ENCODE peak calls at places on chromosomes 13 and 19, in five cellular contexts. One of them, this sample, is unnamed.

GRCh38 chr19:33443638-33444195 is 70.2 kb downstream of the CEBPG start:
- DNase-seq in hepatocyte: no peak
- DNase-seq in cardiac muscle cell: no peak
- DNase-seq in GM12865: no peak
- DNase-seq in tibial artery: peak
- DNase-seq in this sample: no peak

GRCh38 chr13:72125561-72125960 is 258.6 kb upstream of the DACH1 start:
- DNase-seq in tibial artery: no peak
- DNase-seq in GM12865: no peak
- DNase-seq in hepatocyte: no peak
- DNase-seq in cardiac muscle cell: no peak
- DNase-seq in this sample: no peak

GRCh38 chr19:51002542-51003311 is 1.3 kb upstream of the KLK8 start:
- DNase-seq in hepatocyte: peak
- DNase-seq in GM12865: peak
- DNase-seq in cardiac muscle cell: peak
- DNase-seq in tibial artery: no peak
- DNase-seq in this sample: peak

GRCh38 chr13:98525452-98525851 is 51.5 kb downstream of the STK24 start:
- DNase-seq in cardiac muscle cell: no peak
- DNase-seq in tibial artery: no peak
- DNase-seq in GM12865: no peak
- DNase-seq in hepatocyte: no peak
- DNase-seq in this sample: no peak

GRCh38 chr13:59318320-59318930 is 845.3 kb downstream of the DIAPH3 start:
- DNase-seq in tibial artery: no peak
- DNase-seq in GM12865: peak
- DNase-seq in cardiac muscle cell: peak
- DNase-seq in hepatocyte: peak
- DNase-seq in this sample: peak

GRCh38 chr19:3606690-3607289 is at the start of gene TBXA2R:
- DNase-seq in cardiac muscle cell: peak
- DNase-seq in GM12865: no peak
- DNase-seq in tibial artery: peak
- DNase-seq in hepatocyte: peak
- DNase-seq in this sample: peak

GRCh38 chr19:18321729-18322091 is 1.2 kb downstream of the LSM4 start:
- DNase-seq in GM12865: peak
- DNase-seq in cardiac muscle cell: no peak
- DNase-seq in hepatocyte: no peak
- DNase-seq in tibial artery: no peak
- DNase-seq in this sample: no peak

GRCh38 chr13:21812192-21812626 is 141.3 kb downstream of the FGF9 start:
- DNase-seq in cardiac muscle cell: peak
- DNase-seq in GM12865: no peak
- DNase-seq in tibial artery: no peak
- DNase-seq in hepatocyte: peak
- DNase-seq in this sample: no peak

GRCh38 chr13:51834581-51835158 is 10.3 kb downstream of the TMEM272 start:
- DNase-seq in hepatocyte: no peak
- DNase-seq in tibial artery: no peak
- DNase-seq in cardiac muscle cell: no peak
- DNase-seq in GM12865: no peak
- DNase-seq in this sample: no peak

GRCh38 chr13:48539550-48539949 is 6.7 kb upstream of the RCBTB2 start:
- DNase-seq in cardiac muscle cell: no peak
- DNase-seq in tibial artery: no peak
- DNase-seq in hepatocyte: no peak
- DNase-seq in GM12865: no peak
- DNase-seq in this sample: no peak

GRCh38 chr13:48547663-48548092 is 14.8 kb upstream of the RCBTB2 start:
- DNase-seq in hepatocyte: no peak
- DNase-seq in tibial artery: no peak
- DNase-seq in GM12865: no peak
- DNase-seq in cardiac muscle cell: no peak
- DNase-seq in this sample: no peak

GRCh38 chr13:48545608-48546007 is 12.7 kb upstream of the RCBTB2 start:
- DNase-seq in tibial artery: no peak
- DNase-seq in cardiac muscle cell: no peak
- DNase-seq in GM12865: no peak
- DNase-seq in hepatocyte: no peak
- DNase-seq in this sample: no peak

GRCh38 chr13:48542138-48542537 is 9.3 kb upstream of the RCBTB2 start:
- DNase-seq in hepatocyte: no peak
- DNase-seq in tibial artery: no peak
- DNase-seq in GM12865: no peak
- DNase-seq in cardiac muscle cell: no peak
- DNase-seq in this sample: no peak

GRCh38 chr13:48542581-48543341 is 9.9 kb upstream of the RCBTB2 start:
- DNase-seq in GM12865: no peak
- DNase-seq in hepatocyte: peak
- DNase-seq in tibial artery: peak
- DNase-seq in cardiac muscle cell: peak
- DNase-seq in this sample: peak
- H3K4me3 ChIP-seq in GM12865: no peak
- H3K4me3 ChIP-seq in hepatocyte: no peak
- H3K4me3 ChIP-seq in tibial artery: peak
- H3K4me3 ChIP-seq in cardiac muscle cell: no peak
- H3K4me3 ChIP-seq in this sample: no peak

GRCh38 chr13:109348514-109349340 is 437.7 kb downstream of the IRS2 start:
- DNase-seq in cardiac muscle cell: no peak
- DNase-seq in hepatocyte: no peak
- DNase-seq in GM12865: no peak
- DNase-seq in tibial artery: no peak
- DNase-seq in this sample: no peak

GRCh38 chr13:109346060-109346459 is 440.3 kb downstream of the IRS2 start:
- DNase-seq in tibial artery: no peak
- DNase-seq in cardiac muscle cell: no peak
- DNase-seq in GM12865: no peak
- DNase-seq in hepatocyte: no peak
- DNase-seq in this sample: peak

GRCh38 chr13:109345433-109345941 is 440.9 kb downstream of the IRS2 start:
- DNase-seq in cardiac muscle cell: no peak
- DNase-seq in tibial artery: no peak
- DNase-seq in GM12865: no peak
- DNase-seq in hepatocyte: no peak
- DNase-seq in this sample: peak

DNA sequence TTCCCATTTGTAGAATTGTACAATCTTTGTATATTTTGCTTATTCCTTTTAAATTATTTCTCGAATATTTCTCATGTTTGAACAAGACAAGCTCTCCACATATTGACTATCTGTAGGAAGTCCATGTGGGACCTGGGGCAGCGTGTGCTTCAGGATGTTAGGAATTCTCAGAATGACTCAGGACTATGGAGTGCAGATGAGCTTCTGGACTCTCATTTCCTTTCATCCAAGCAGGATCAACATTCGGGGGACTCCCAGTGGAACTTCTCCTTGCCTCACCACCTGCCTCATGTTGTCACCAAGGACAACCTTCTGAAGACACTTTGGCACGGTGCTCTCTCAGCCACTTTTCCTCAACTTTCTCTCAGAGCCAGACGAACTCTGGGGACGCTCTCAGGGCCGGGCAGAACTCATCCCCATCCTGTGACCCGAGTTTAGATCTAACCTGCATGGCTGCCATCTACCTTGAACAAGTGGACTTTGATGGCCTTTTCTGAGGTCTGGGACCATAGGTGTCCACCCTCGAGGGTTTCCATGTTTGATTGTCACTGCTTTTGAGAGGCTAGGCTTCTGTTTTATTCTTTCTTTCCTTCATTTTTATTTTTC is 441.7 kb downstream of the IRS2 start:
- DNase-seq in tibial artery: no peak
- DNase-seq in hepatocyte: no peak
- DNase-seq in GM12865: no peak
- DNase-seq in cardiac muscle cell: no peak
- DNase-seq in this sample: no peak
- H3K4me3 ChIP-seq in tibial artery: no peak
- H3K4me3 ChIP-seq in hepatocyte: no peak
- H3K4me3 ChIP-seq in GM12865: no peak
- H3K4me3 ChIP-seq in cardiac muscle cell: no peak
- H3K4me3 ChIP-seq in this sample: peak

GRCh38 chr13:112586334-112586733 is 1.6 kb downstream of the TUBGCP3 start:
- DNase-seq in GM12865: no peak
- DNase-seq in cardiac muscle cell: no peak
- DNase-seq in hepatocyte: no peak
- DNase-seq in tibial artery: no peak
- DNase-seq in this sample: no peak
- H3K4me3 ChIP-seq in GM12865: peak
- H3K4me3 ChIP-seq in cardiac muscle cell: no peak
- H3K4me3 ChIP-seq in hepatocyte: no peak
- H3K4me3 ChIP-seq in tibial artery: no peak
- H3K4me3 ChIP-seq in this sample: peak

GRCh38 chr13:31468114-31468902 is 268.5 kb downstream of the B3GLCT start:
- DNase-seq in cardiac muscle cell: no peak
- DNase-seq in hepatocyte: no peak
- DNase-seq in GM12865: no peak
- DNase-seq in tibial artery: no peak
- DNase-seq in this sample: no peak
- H3K4me3 ChIP-seq in cardiac muscle cell: no peak
- H3K4me3 ChIP-seq in hepatocyte: no peak
- H3K4me3 ChIP-seq in GM12865: no peak
- H3K4me3 ChIP-seq in tibial artery: no peak
- H3K4me3 ChIP-seq in this sample: no peak

DNA sequence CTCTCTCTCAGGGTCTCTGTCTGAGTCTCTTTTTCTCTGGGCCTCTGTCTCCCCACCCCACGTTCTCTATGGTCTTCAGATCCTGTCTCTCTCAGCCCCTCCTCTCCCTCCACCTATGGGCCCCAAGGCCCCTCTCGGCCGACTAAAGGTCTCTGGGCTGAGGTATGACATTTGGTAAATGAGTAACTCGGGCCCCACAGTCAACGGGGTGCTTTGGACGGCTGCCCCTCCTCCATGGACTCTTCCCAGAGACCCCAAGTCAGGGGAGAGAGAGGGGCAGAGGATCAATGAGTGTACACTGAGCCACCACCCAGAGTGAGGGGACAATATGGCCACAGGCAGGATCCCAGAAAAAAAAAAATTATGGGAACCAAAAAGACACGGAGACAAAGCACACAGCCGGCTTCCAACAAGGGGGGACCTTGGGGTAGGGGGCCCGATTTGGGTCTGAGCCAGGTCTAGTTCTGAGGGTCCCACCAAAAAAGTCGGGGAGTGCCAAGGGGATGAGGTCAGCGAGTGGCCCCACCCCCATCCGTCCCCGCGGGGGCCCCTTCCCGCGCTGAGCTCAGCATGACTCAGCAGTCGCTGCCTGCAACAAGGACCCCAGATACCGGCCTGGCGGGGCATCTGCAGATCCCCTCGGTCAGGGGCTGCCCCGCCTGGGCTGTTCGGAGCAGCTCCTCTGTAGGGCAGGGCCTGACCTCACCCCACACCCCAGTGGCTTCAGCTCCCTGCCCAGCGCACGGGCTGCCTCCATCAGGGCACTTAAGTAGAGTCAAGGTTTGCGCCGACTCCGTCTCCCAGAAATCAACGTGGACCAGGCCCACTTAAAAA is 1.5 kb upstream of the FTL start:
- DNase-seq in GM12865: peak
- DNase-seq in cardiac muscle cell: peak
- DNase-seq in hepatocyte: peak
- DNase-seq in tibial artery: peak
- DNase-seq in this sample: peak
- H3K4me3 ChIP-seq in GM12865: peak
- H3K4me3 ChIP-seq in cardiac muscle cell: peak
- H3K4me3 ChIP-seq in hepatocyte: peak
- H3K4me3 ChIP-seq in tibial artery: peak
- H3K4me3 ChIP-seq in this sample: no peak

This sample was measured in BE2C.